ENCODE peak calls at places on chromosomes 1 and 21, in eight cellular contexts. One of them, this sample, is unnamed.

GRCh38 chr1:154878371-154879355 is 8.6 kb upstream of the KCNN3 start:
- DNase-seq in H1: peak
- DNase-seq in A549: peak
- DNase-seq in HCT116: peak
- DNase-seq in GM12878: no peak
- DNase-seq in SK-N-SH: peak
- DNase-seq in K562: peak
- DNase-seq in HepG2: peak
- DNase-seq in this sample: peak

GRCh38 chr1:208047476-208047934 is 136.6 kb upstream of the CD34 start:
- DNase-seq in H1: no peak
- DNase-seq in A549: no peak
- DNase-seq in HCT116: no peak
- DNase-seq in GM12878: no peak
- DNase-seq in SK-N-SH: no peak
- DNase-seq in K562: no peak
- DNase-seq in HepG2: peak
- DNase-seq in this sample: peak

GRCh38 chr1:47991187-47991586 is 6.0 kb downstream of the TRABD2B start:
- DNase-seq in H1: no peak
- DNase-seq in A549: no peak
- DNase-seq in HCT116: peak
- DNase-seq in GM12878: no peak
- DNase-seq in SK-N-SH: no peak
- DNase-seq in K562: no peak
- DNase-seq in HepG2: no peak
- DNase-seq in this sample: no peak

GRCh38 chr1:167499657-167500056 is 18.7 kb downstream of the CD247 start:
- DNase-seq in H1: no peak
- DNase-seq in A549: no peak
- DNase-seq in HCT116: no peak
- DNase-seq in GM12878: peak
- DNase-seq in SK-N-SH: no peak
- DNase-seq in K562: no peak
- DNase-seq in HepG2: no peak
- DNase-seq in this sample: no peak

GRCh38 chr1:228309548-228310067 is 97.0 kb downstream of the TRIM11 start:
- DNase-seq in H1: no peak
- DNase-seq in A549: no peak
- DNase-seq in HCT116: no peak
- DNase-seq in GM12878: no peak
- DNase-seq in SK-N-SH: no peak
- DNase-seq in K562: no peak
- DNase-seq in HepG2: no peak
- DNase-seq in this sample: no peak

GRCh38 chr1:198680174-198680871 is 41.5 kb downstream of the PTPRC start:
- DNase-seq in H1: no peak
- DNase-seq in A549: no peak
- DNase-seq in HCT116: no peak
- DNase-seq in GM12878: no peak
- DNase-seq in SK-N-SH: no peak
- DNase-seq in K562: no peak
- DNase-seq in HepG2: no peak
- DNase-seq in this sample: no peak

GRCh38 chr1:43004587-43005459 is 46.2 kb upstream of the SLC2A1 start:
- DNase-seq in H1: no peak
- DNase-seq in A549: no peak
- DNase-seq in HCT116: no peak
- DNase-seq in GM12878: no peak
- DNase-seq in SK-N-SH: no peak
- DNase-seq in K562: no peak
- DNase-seq in HepG2: no peak
- DNase-seq in this sample: no peak

GRCh38 chr1:93056214-93056613 is 22.9 kb upstream of the MTF2 start:
- DNase-seq in H1: peak
- DNase-seq in A549: no peak
- DNase-seq in HCT116: no peak
- DNase-seq in GM12878: no peak
- DNase-seq in SK-N-SH: no peak
- DNase-seq in K562: peak
- DNase-seq in HepG2: peak
- DNase-seq in this sample: peak

GRCh38 chr1:32864375-32865019 is 6.2 kb downstream of the FNDC5 start:
- DNase-seq in H1: no peak
- DNase-seq in A549: no peak
- DNase-seq in HCT116: no peak
- DNase-seq in GM12878: no peak
- DNase-seq in SK-N-SH: no peak
- DNase-seq in K562: no peak
- DNase-seq in HepG2: no peak
- DNase-seq in this sample: no peak

GRCh38 chr1:6419803-6420593 is at the start of gene HES2:
- DNase-seq in H1: peak
- DNase-seq in A549: no peak
- DNase-seq in HCT116: no peak
- DNase-seq in GM12878: no peak
- DNase-seq in SK-N-SH: peak
- DNase-seq in K562: peak
- DNase-seq in HepG2: no peak
- DNase-seq in this sample: no peak

GRCh38 chr21:43207868-43208267 is 39.1 kb downstream of the CRYAA start:
- DNase-seq in H1: no peak
- DNase-seq in A549: no peak
- DNase-seq in HCT116: no peak
- DNase-seq in GM12878: no peak
- DNase-seq in SK-N-SH: no peak
- DNase-seq in K562: no peak
- DNase-seq in HepG2: no peak
- DNase-seq in this sample: no peak

GRCh38 chr1:114668784-114669561 is 876 bp downstream of the DENND2C start:
- DNase-seq in H1: no peak
- DNase-seq in A549: no peak
- DNase-seq in HCT116: no peak
- DNase-seq in GM12878: no peak
- DNase-seq in SK-N-SH: peak
- DNase-seq in K562: no peak
- DNase-seq in HepG2: peak
- DNase-seq in this sample: peak

GRCh38 chr1:85225624-85226380 is 25.0 kb upstream of the SYDE2 start:
- DNase-seq in H1: no peak
- DNase-seq in A549: no peak
- DNase-seq in HCT116: no peak
- DNase-seq in GM12878: no peak
- DNase-seq in SK-N-SH: no peak
- DNase-seq in K562: peak
- DNase-seq in HepG2: no peak
- DNase-seq in this sample: no peak

GRCh38 chr1:12665511-12665910 is 21.6 kb downstream of the AADACL4 start:
- DNase-seq in H1: no peak
- DNase-seq in A549: no peak
- DNase-seq in HCT116: no peak
- DNase-seq in GM12878: no peak
- DNase-seq in SK-N-SH: no peak
- DNase-seq in K562: no peak
- DNase-seq in HepG2: no peak
- DNase-seq in this sample: no peak

GRCh38 chr1:12674358-12674757 is 30.5 kb downstream of the AADACL4 start:
- DNase-seq in H1: no peak
- DNase-seq in A549: no peak
- DNase-seq in HCT116: no peak
- DNase-seq in GM12878: no peak
- DNase-seq in SK-N-SH: no peak
- DNase-seq in K562: no peak
- DNase-seq in HepG2: no peak
- DNase-seq in this sample: no peak

GRCh38 chr1:12666141-12666735 is 22.4 kb downstream of the AADACL4 start:
- DNase-seq in H1: no peak
- DNase-seq in A549: no peak
- DNase-seq in HCT116: no peak
- DNase-seq in GM12878: no peak
- DNase-seq in SK-N-SH: no peak
- DNase-seq in K562: no peak
- DNase-seq in HepG2: no peak
- DNase-seq in this sample: peak

DNA sequence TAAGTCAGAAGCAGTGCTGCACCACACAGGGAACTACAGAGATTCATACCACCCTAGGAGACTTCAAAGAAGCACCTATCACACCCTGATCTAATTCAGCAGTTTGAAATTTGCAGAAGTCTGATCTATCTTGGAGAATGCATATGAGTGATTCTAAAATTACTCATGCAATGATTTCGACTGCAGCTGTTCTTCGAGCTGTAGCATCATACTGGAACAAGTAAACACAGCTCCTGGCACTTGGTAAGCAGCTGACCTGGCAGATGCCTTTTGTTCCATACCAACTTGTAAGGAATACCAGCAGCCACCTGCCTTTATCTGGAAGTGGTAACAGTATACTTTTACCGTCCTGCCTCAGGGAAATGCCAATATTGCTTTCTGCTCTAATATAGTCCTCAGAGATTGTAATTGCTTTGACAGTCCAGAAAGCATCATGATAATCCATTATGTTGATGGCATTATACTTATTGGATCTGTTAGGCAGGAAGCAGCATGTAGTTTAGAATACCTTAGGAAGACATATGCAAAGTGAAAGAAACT is 25.7 kb downstream of the AADACL4 start:
- DNase-seq in H1: no peak
- DNase-seq in A549: no peak
- DNase-seq in HCT116: no peak
- DNase-seq in GM12878: no peak
- DNase-seq in SK-N-SH: no peak
- DNase-seq in K562: no peak
- DNase-seq in HepG2: no peak
- DNase-seq in this sample: peak
- TF ChIP-seq RAD21 in H1: no peak
- TF ChIP-seq RAD21 in A549: no peak
- TF ChIP-seq RAD21 in HCT116: no peak
- TF ChIP-seq RAD21 in GM12878: no peak
- TF ChIP-seq RAD21 in SK-N-SH: no peak
- TF ChIP-seq RAD21 in K562: no peak
- TF ChIP-seq RAD21 in HepG2: no peak
- TF ChIP-seq RAD21 in this sample: no peak

GRCh38 chr21:34311561-34312330 is 52.1 kb upstream of the KCNE2 start:
- DNase-seq in H1: no peak
- DNase-seq in A549: no peak
- DNase-seq in HCT116: no peak
- DNase-seq in GM12878: no peak
- DNase-seq in SK-N-SH: no peak
- DNase-seq in K562: no peak
- DNase-seq in HepG2: no peak
- DNase-seq in this sample: no peak

GRCh38 chr21:34307991-34308532 is 55.7 kb upstream of the KCNE2 start:
- DNase-seq in H1: no peak
- DNase-seq in A549: no peak
- DNase-seq in HCT116: no peak
- DNase-seq in GM12878: no peak
- DNase-seq in SK-N-SH: no peak
- DNase-seq in K562: no peak
- DNase-seq in HepG2: no peak
- DNase-seq in this sample: no peak

GRCh38 chr21:34313116-34313515 is 50.7 kb upstream of the KCNE2 start:
- DNase-seq in H1: no peak
- DNase-seq in A549: no peak
- DNase-seq in HCT116: no peak
- DNase-seq in GM12878: no peak
- DNase-seq in SK-N-SH: no peak
- DNase-seq in K562: no peak
- DNase-seq in HepG2: no peak
- DNase-seq in this sample: peak
- TF ChIP-seq RAD21 in H1: no peak
- TF ChIP-seq RAD21 in A549: no peak
- TF ChIP-seq RAD21 in HCT116: no peak
- TF ChIP-seq RAD21 in GM12878: no peak
- TF ChIP-seq RAD21 in SK-N-SH: no peak
- TF ChIP-seq RAD21 in K562: no peak
- TF ChIP-seq RAD21 in HepG2: no peak
- TF ChIP-seq RAD21 in this sample: no peak

GRCh38 chr1:247111636-247112478 is 7.7 kb upstream of the ZNF669 start:
- DNase-seq in H1: peak
- DNase-seq in A549: peak
- DNase-seq in HCT116: no peak
- DNase-seq in GM12878: no peak
- DNase-seq in SK-N-SH: peak
- DNase-seq in K562: peak
- DNase-seq in HepG2: peak
- DNase-seq in this sample: peak

GRCh38 chr1:247111259-247111635 is 7.1 kb upstream of the ZNF669 start:
- DNase-seq in H1: peak
- DNase-seq in A549: no peak
- DNase-seq in HCT116: no peak
- DNase-seq in GM12878: no peak
- DNase-seq in SK-N-SH: peak
- DNase-seq in K562: peak
- DNase-seq in HepG2: no peak
- DNase-seq in this sample: no peak

GRCh38 chr1:247113733-247114271 is 9.6 kb upstream of the ZNF669 start:
- DNase-seq in H1: no peak
- DNase-seq in A549: no peak
- DNase-seq in HCT116: no peak
- DNase-seq in GM12878: no peak
- DNase-seq in SK-N-SH: no peak
- DNase-seq in K562: no peak
- DNase-seq in HepG2: no peak
- DNase-seq in this sample: no peak

GRCh38 chr1:247113094-247113497 is 8.9 kb upstream of the ZNF669 start:
- DNase-seq in H1: no peak
- DNase-seq in A549: no peak
- DNase-seq in HCT116: no peak
- DNase-seq in GM12878: no peak
- DNase-seq in SK-N-SH: peak
- DNase-seq in K562: no peak
- DNase-seq in HepG2: peak
- DNase-seq in this sample: no peak

GRCh38 chr1:247112479-247112781 is 8.3 kb upstream of the ZNF669 start:
- DNase-seq in H1: no peak
- DNase-seq in A549: no peak
- DNase-seq in HCT116: no peak
- DNase-seq in GM12878: no peak
- DNase-seq in SK-N-SH: no peak
- DNase-seq in K562: no peak
- DNase-seq in HepG2: no peak
- DNase-seq in this sample: no peak
- TF ChIP-seq RAD21 in H1: no peak
- TF ChIP-seq RAD21 in A549: no peak
- TF ChIP-seq RAD21 in HCT116: no peak
- TF ChIP-seq RAD21 in GM12878: no peak
- TF ChIP-seq RAD21 in SK-N-SH: no peak
- TF ChIP-seq RAD21 in K562: no peak
- TF ChIP-seq RAD21 in HepG2: no peak
- TF ChIP-seq RAD21 in this sample: no peak

DNA sequence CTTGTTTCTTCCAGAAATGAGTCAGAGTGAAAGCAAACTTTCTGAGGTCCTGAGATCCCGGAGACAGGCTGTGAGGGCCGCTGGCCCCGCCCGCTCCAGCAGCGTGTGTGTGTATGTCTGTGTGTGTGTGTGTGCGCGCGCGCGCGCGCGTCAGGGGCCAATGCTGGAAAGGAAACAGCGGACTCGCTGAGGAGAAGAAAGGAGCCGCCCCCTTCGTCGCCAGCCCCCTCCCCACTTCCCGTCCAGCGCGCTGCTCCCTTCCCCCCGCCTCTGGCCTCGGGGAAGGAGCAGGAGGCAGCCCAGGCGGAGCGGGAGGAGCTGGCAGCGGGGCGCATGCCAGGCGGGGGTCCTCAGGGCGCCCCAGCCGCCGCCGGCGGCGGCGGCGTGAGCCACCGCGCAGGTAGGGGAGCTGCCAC is at the start of gene DISC1:
- DNase-seq in H1: peak
- DNase-seq in A549: peak
- DNase-seq in HCT116: peak
- DNase-seq in GM12878: no peak
- DNase-seq in SK-N-SH: peak
- DNase-seq in K562: peak
- DNase-seq in HepG2: peak
- DNase-seq in this sample: peak
- TF ChIP-seq RAD21 in H1: no peak
- TF ChIP-seq RAD21 in A549: no peak
- TF ChIP-seq RAD21 in HCT116: no peak
- TF ChIP-seq RAD21 in GM12878: no peak
- TF ChIP-seq RAD21 in SK-N-SH: no peak
- TF ChIP-seq RAD21 in K562: no peak
- TF ChIP-seq RAD21 in HepG2: no peak
- TF ChIP-seq RAD21 in this sample: peak